ENCODE peak calls at places on chromosomes 13 and 19, in eight cellular contexts. U is neural crest cell, B is AG09309, Q is HL-60, J is PC-9, A is GM23338, F is stomach, O is adrenal gland. K is an unnamed sample.

GRCh38 chr13:20489185-20489820 is 36.4 kb downstream of the CRYL1 start:
- DNase-seq in F (peak; percentile 49), A (no peak), J (peak; percentile 53), B (no peak), Q (no peak), O (peak; percentile 36), U (no peak), K (no peak)

GRCh38 chr19:42363614-42364346 is 26.3 kb downstream of the CNFN start:
- DNase-seq in F (no peak), B (no peak), O (no peak), J (no peak), A (no peak), U (no peak), Q (peak; percentile 52), K (peak; percentile 60)

GRCh38 chr13:51549050-51549449 is 35.2 kb upstream of the WDFY2 start:
- DNase-seq in Q (peak; percentile 87), B (no peak), F (no peak), U (no peak), J (peak; percentile 52), O (peak; percentile 30), A (no peak), K (peak; percentile 89)

GRCh38 chr19:19775891-19776205 is 42.9 kb upstream of the ZNF14 start:
- DNase-seq in Q (no peak), J (no peak), O (no peak), U (no peak), F (no peak), A (no peak), B (no peak), K (no peak)

GRCh38 chr19:38422405-38422804 is 3.6 kb downstream of the RASGRP4 start:
- DNase-seq in O (no peak), J (no peak), B (no peak), F (no peak), A (no peak), U (no peak), Q (no peak), K (no peak)

GRCh38 chr13:23866420-23867026 is 22.7 kb downstream of the MIPEP start:
- DNase-seq in A (no peak), F (no peak), U (no peak), Q (no peak), O (no peak), J (no peak), B (no peak), K (no peak)

GRCh38 chr19:16261584-16262370 is 62.8 kb upstream of the KLF2 start:
- DNase-seq in A (no peak), O (no peak), U (no peak), Q (no peak), F (no peak), J (no peak), B (no peak), K (no peak)

GRCh38 chr13:107466326-107466725 is 749.0 kb downstream of the LIG4 start:
- DNase-seq in U (no peak), O (no peak), B (no peak), A (no peak), J (no peak), F (no peak), Q (no peak), K (no peak)

GRCh38 chr13:48319458-48320395 is 16.2 kb downstream of the RB1 start:
- DNase-seq in F (no peak), B (no peak), J (no peak), O (no peak), A (no peak), Q (no peak), U (no peak), K (no peak)

GRCh38 chr19:2239173-2239572 is 2.5 kb downstream of the SF3A2 start:
- DNase-seq in U (no peak), J (no peak), O (no peak), F (no peak), A (no peak), B (no peak), Q (no peak), K (no peak)

GRCh38 chr13:113299951-113300350 is 2.9 kb downstream of the LAMP1 start:
- DNase-seq in U (no peak), B (no peak), A (no peak), O (no peak), Q (no peak), J (no peak), F (no peak), K (no peak)

GRCh38 chr19:23437901-23438300 is 42.6 kb upstream of the ZNF91 start:
- DNase-seq in U (no peak), Q (no peak), A (peak; percentile 29), B (no peak), J (no peak), F (no peak), O (no peak), K (no peak)

GRCh38 chr19:47258434-47258833 is 2.1 kb downstream of the CCDC9 start:
- DNase-seq in O (no peak), B (no peak), U (no peak), Q (no peak), J (peak; percentile 34), F (no peak), A (no peak), K (no peak)

GRCh38 chr19:33868076-33868735 is 71.5 kb downstream of the KCTD15 start:
- DNase-seq in Q (no peak), U (no peak), O (no peak), F (peak; percentile 17), J (no peak), A (no peak), B (no peak), K (no peak)

GRCh38 chr13:90591927-90592268 is 755.6 kb upstream of the MIR17HG start:
- DNase-seq in A (peak; percentile 13), F (no peak), Q (no peak), O (no peak), B (no peak), U (no peak), J (no peak), K (no peak)

GRCh38 chr13:83184819-83185218 is 697.5 kb downstream of the SLITRK1 start:
- DNase-seq in F (no peak), Q (no peak), O (no peak), J (no peak), A (no peak), B (peak; percentile 28), U (no peak), K (no peak)

GRCh38 chr13:44306401-44307192 is 67.0 kb upstream of the SERP2 start:
- DNase-seq in Q (no peak), J (peak; percentile 88), U (peak; percentile 30), B (peak; percentile 93), A (peak; percentile 62), O (peak; percentile 62), F (peak; percentile 77), K (no peak)

GRCh38 chr19:5234412-5234811 is 106.2 kb downstream of the PTPRS start:
- DNase-seq in B (no peak), O (no peak), F (no peak), U (no peak), Q (no peak), A (no peak), J (no peak), K (no peak)

GRCh38 chr19:19381007-19381926 is 24.2 kb upstream of the GATAD2A start:
- DNase-seq in O (no peak), A (no peak), U (no peak), J (no peak), B (no peak), Q (no peak), F (peak; percentile 69), K (no peak)

GRCh38 chr13:43964698-43965097 is 85.0 kb downstream of the LACC1 start:
- DNase-seq in O (no peak), J (no peak), U (no peak), A (no peak), F (no peak), B (no peak), Q (no peak), K (no peak)

DNA sequence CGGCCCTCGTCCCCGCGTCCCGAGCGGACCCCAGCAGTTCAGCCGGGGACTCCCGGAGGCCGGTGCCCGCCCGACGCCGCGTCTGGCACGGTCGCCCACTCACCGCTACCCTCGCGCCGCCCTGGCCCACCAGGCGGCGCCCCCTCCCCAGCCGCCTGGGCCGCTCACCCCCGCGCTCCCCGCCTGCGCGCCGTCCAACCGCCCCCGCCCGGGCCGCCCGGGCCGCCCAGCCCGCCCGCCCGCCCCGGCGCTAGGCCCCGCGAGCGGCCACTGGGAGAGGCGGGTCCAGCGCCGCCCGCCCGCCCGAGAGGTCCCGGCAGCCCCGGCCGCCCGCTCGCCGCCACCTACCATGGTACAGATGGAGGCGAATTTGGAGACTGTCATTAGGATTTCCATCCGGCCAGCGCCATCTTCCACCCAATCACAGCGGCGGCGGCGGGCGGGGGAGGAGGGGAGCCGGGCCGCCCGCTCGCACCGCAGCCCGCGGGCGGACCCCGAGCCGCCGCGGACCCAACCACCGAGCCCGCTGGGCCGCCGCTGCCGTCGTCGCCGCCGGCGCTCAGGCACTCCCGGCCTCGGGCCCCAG is at the start of gene USP12:
- DNase-seq in A (peak; percentile 73), U (peak; percentile 54), F (no peak), J (no peak), O (peak; percentile 58), Q (no peak), B (no peak), K (no peak)
- TF ChIP-seq CTCF in A (no peak), U (peak; percentile 32), F (no peak), J (no peak), O (no peak), Q (no peak), B (peak; percentile 6), K (no peak)

GRCh38 chr13:98189841-98190505 is 12.9 kb upstream of the RNF113B start:
- DNase-seq in A (no peak), O (peak; percentile 52), J (no peak), B (no peak), U (no peak), F (no peak), Q (no peak), K (no peak)
- TF ChIP-seq CTCF in A (no peak), O (no peak), J (no peak), B (no peak), U (peak; percentile 39), F (no peak), Q (no peak), K (peak; percentile 1)

GRCh38 chr19:50205681-50206138 is 2.3 kb downstream of the MYH14 start:
- DNase-seq in U (no peak), F (peak; percentile 85), B (no peak), Q (no peak), J (peak; percentile 91), A (peak; percentile 72), O (no peak), K (no peak)
- TF ChIP-seq CTCF in U (no peak), F (no peak), B (no peak), Q (no peak), J (peak; percentile 63), A (peak; percentile 20), O (no peak), K (no peak)

DNA sequence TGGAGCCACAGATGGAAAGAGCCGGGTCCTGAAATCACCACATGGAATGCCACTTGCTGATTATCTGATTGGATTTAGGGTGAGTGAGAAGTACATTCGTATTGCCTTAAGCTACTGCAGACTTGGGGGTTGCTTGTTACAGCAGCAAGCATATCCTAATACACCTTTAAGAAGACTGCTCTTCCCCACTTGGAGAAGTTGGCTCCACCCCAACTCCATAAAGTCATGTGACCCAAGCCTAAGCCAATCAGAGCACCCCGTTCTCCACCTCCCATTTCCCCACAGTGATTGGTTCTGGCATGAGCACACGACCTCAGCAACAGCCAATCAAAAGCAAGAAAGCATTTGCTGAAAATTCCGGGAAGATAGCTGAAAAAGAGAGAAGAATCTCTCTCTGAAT is 23.1 kb downstream of the CACNA1A start:
- DNase-seq in B (no peak), U (no peak), J (no peak), O (no peak), Q (no peak), A (no peak), F (no peak), K (no peak)
- TF ChIP-seq CTCF in B (no peak), U (no peak), J (no peak), O (no peak), Q (no peak), A (no peak), F (no peak), K (no peak)

K was measured in CD14-positive monocyte.